ENCODE peak calls at places on chromosome X, in nine cellular contexts. Y, X, N, I, P, D, T, B and W are unnamed samples.

GRCh38 chrX:69321789-69322188 is 156.5 kb upstream of the PJA1 start:
- DNase-seq in X (no peak), P (no peak), I (no peak), B (no peak), Y (peak; percentile 57), D (peak; percentile 21), T (no peak), N (no peak), W (no peak)

GRCh38 chrX:109350621-109351020 is 131.3 kb downstream of the GUCY2F start:
- DNase-seq in D (no peak), B (no peak), N (no peak), T (no peak), I (no peak), X (no peak), Y (no peak), P (no peak), W (no peak)

GRCh38 chrX:138856881-138857280 is 145.4 kb upstream of the FGF13 start:
- DNase-seq in I (no peak), X (no peak), T (no peak), Y (no peak), N (no peak), B (no peak), P (peak; percentile 58), D (no peak), W (no peak)

GRCh38 chrX:334331-334891 is 15.8 kb upstream of the GTPBP6 start:
- DNase-seq in B (no peak), N (no peak), D (no peak), Y (no peak), T (peak; percentile 74), I (no peak), X (peak; percentile 75), P (no peak), W (no peak)

GRCh38 chrX:16946971-16947562 is 609 bp downstream of the REPS2 start:
- DNase-seq in D (peak; percentile 41), B (no peak), T (peak; percentile 76), P (no peak), I (peak; percentile 15), Y (peak; percentile 86), X (peak; percentile 80), N (no peak), W (peak; percentile 14)

GRCh38 chrX:76148753-76149152 is 24.1 kb upstream of the PBDC1 start:
- DNase-seq in P (peak; percentile 25), N (peak; percentile 33), D (no peak), T (no peak), I (peak; percentile 10), X (no peak), B (peak; percentile 26), Y (no peak), W (peak; percentile 8)

GRCh38 chrX:69961365-69962072 is 88.2 kb downstream of the AWAT2 start:
- DNase-seq in X (no peak), N (peak; percentile 1), Y (no peak), I (no peak), P (no peak), B (no peak), D (no peak), T (no peak), W (no peak)

GRCh38 chrX:50081282-50081955 is 119.4 kb downstream of the AKAP4 start:
- DNase-seq in P (peak; percentile 26), N (peak; percentile 13), T (peak; percentile 40), I (peak; percentile 15), B (peak; percentile 43), D (peak; percentile 54), X (peak; percentile 71), Y (no peak), W (peak; percentile 54)

GRCh38 chrX:455199-455598 is 68.5 kb upstream of the PPP2R3B start:
- DNase-seq in X (peak; percentile 4), Y (no peak), T (no peak), N (no peak), I (no peak), P (no peak), D (no peak), B (no peak), W (no peak)

GRCh38 chrX:12309733-12310054 is 171.4 kb downstream of the FRMPD4 start:
- DNase-seq in D (no peak), B (peak; percentile 17), T (no peak), Y (no peak), I (no peak), N (no peak), P (no peak), X (no peak), W (no peak)

GRCh38 chrX:154373340-154374306 is 811 bp downstream of the FLNA start:
- DNase-seq in B (peak; percentile 81), X (peak; percentile 88), P (peak; percentile 84), Y (no peak), I (peak; percentile 52), N (peak; percentile 83), D (peak; percentile 67), T (no peak), W (peak; percentile 90)

GRCh38 chrX:74613350-74614192 is 853 bp downstream of the RLIM start:
- DNase-seq in P (peak; percentile 39), B (peak; percentile 19), D (peak; percentile 26), X (peak; percentile 41), I (no peak), Y (no peak), T (no peak), N (peak; percentile 29), W (peak; percentile 11)

GRCh38 chrX:17496407-17496806 is 121.4 kb downstream of the NHS start:
- DNase-seq in X (no peak), T (no peak), P (no peak), I (no peak), B (no peak), N (no peak), Y (no peak), D (peak; percentile 54), W (peak; percentile 40)

DNA sequence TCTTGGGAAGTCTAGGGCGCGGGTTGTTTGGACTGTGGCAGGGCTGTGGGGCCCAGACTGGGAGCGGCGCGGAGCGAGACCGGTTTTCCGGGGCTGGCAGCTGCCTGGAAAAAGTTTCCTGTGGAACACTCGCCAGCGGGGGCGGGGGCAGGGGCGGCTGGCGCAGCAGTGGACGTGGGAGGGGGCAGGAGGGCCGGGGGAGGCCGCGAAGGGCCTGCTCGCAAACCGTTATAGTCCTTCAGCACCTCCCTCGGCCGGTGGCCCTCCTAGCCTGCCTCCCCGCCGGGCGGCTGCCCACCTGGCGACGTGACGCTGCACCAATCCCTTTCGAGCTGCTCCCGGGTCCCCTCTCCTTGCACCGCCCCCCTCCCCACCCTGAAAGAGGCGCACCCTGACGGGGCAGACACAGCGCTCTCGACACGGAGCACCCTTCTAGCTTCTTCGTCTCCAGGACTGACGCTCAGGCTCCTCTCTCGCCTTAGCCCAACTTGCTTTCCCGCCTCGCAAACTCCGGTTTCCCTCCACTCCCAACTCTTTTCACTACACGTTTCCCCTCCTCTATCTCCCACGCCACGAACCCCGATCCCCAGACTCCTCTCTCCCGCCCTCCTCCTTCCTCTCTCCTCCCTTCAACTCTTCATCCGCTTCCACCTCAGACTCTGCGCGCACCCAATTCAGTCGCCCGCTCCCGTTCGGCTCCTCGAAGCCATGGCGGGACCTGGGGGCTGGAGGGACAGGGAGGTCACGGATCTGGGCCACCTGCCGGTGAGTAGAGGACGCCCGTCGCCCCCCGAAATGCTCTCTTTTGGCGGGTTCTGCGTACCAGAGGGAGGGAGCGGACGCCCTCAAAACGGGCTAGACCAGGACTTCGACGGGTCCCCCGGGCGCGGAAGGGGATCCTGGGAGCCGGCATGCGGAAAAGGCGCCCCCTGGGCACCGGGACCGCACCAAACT is at the start of gene NRK:
- DNase-seq in Y (no peak), B (peak; percentile 47), D (no peak), P (no peak), T (peak; percentile 49), I (peak; percentile 24), X (peak; percentile 71), N (no peak), W (no peak)
- TF ChIP-seq CTCF in Y (no peak), B (peak; percentile 30), D (no peak), P (no peak), T (no peak), I (no peak), X (no peak), N (no peak), W (no peak)

DNA sequence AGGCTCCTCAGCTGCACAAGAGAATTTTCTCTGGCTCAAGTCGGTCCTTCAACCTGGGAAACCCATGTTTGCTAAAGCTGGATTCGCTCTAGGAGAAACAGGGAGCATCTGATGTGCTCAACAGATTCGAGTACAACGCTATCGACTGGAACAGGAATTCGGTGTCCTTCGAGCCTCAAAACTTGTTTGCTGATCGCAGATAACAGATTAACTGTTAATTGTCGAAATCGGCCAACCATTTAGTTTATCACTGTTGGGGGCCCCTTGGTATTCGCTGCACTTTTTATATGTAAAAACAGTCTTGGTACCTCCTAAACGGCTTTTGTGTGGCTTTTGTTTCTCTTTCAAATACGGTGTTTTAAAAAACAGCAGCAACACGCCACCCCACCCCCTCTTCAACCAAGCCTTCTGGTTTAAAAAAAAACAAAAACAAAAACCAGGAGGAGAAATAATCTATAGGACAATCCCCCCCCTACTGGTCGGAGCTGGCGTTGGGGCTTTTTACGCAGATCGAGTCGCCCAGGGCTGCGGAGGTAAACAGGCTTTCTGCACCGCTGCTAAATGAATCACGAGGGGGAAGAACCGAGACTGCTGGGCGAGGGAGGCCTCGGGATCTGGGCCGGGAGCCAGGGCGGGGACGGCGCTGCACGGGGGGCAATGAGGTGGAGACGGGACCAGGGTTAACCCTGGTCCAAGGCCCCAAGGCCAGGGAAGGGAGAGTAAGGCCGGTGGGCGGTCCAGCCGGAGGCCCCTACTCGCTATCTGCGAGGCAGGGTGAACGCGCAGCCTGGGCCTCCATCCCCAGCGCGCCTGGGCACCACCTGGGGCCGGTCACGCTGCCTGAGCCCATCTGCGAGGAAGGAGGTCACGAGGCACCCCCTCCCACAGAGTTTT is 71.7 kb upstream of the BCOR start:
- DNase-seq in N (peak; percentile 75), P (peak; percentile 49), I (no peak), X (peak; percentile 89), T (peak; percentile 71), B (peak; percentile 90), Y (no peak), D (peak; percentile 74), W (peak; percentile 78)
- TF ChIP-seq CTCF in N (peak; percentile 64), P (peak; percentile 37), I (no peak), X (peak; percentile 33), T (peak; percentile 10), B (peak; percentile 53), Y (no peak), D (peak; percentile 53), W (peak; percentile 51)

GRCh38 chrX:113950081-113950678 is 633.7 kb upstream of the HTR2C start:
- DNase-seq in X (no peak), Y (no peak), B (peak; percentile 41), P (no peak), I (no peak), N (no peak), D (no peak), T (no peak), W (no peak)

DNA sequence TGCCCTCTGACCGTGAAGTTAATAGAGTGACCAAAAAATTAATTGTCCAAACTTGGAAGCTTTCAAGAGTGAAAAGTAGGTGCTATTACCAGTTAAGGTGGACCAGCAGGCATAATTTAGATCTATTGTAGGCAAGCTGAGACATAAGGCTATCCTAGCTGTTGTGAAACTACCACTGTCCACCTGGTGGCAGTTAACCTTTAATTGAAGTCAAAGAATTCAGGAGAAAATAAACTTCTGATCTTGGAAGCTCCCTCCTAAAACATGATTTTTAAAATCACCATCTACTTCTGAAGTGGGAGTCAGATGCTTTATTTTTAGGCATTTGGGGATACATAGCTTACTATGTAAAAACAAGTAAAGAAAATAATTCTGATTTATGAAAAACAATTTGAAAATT is 636.3 kb upstream of the HTR2C start:
- DNase-seq in I (no peak), T (no peak), N (no peak), P (no peak), Y (no peak), X (no peak), D (no peak), B (peak; percentile 47), W (no peak)
- TF ChIP-seq CTCF in I (no peak), T (no peak), N (no peak), P (no peak), Y (no peak), X (no peak), D (no peak), B (peak; percentile 45), W (no peak)

GRCh38 chrX:142804085-142804484 is 221.6 kb upstream of the SPANXN4 start:
- DNase-seq in B (peak; percentile 47), D (no peak), I (no peak), Y (no peak), X (no peak), N (no peak), T (no peak), P (no peak), W (no peak)
- TF ChIP-seq CTCF in B (peak; percentile 57), D (no peak), I (no peak), Y (no peak), X (no peak), N (no peak), T (no peak), P (no peak), W (no peak)